ENCODE peak calls at places on chromosomes 11 and 22, in eight cellular contexts. I is stomach, R is HCT116, S is prostate gland, A is breast epithelium, O is spleen, T is sigmoid colon, B is GM23338. J is an unnamed sample. For H3K4me1, the result is how much of the 10 kb centered on the place peaks cover.

GRCh38 chr11:30128269-30128932 is 102.4 kb upstream of the FSHB start:
- DNase-seq in S (peak), A (no peak), O (no peak), B (peak), I (no peak), T (no peak), R (peak), J (no peak)

GRCh38 chr22:50473088-50473487 is 1.7 kb downstream of the SBF1 start:
- DNase-seq in O (peak), A (no peak), I (no peak), T (no peak), B (peak), S (no peak), R (peak), J (no peak)

GRCh38 chr11:107859459-107860239 is 1.1 kb upstream of the SLC35F2 start:
- DNase-seq in A (peak), O (peak), R (peak), I (peak), B (peak), S (peak), T (peak), J (peak)

GRCh38 chr11:96215094-96215782 is 127.8 kb downstream of the MAML2 start:
- DNase-seq in B (no peak), S (no peak), I (no peak), R (no peak), T (no peak), A (no peak), O (peak), J (peak)

GRCh38 chr11:86162257-86162656 is 82.3 kb upstream of the EED start:
- DNase-seq in R (no peak), A (no peak), S (no peak), B (no peak), I (no peak), O (no peak), T (peak), J (no peak)

GRCh38 chr11:6538892-6539291 is 41.8 kb downstream of the DNHD1 start:
- DNase-seq in I (no peak), B (no peak), O (peak), T (no peak), R (no peak), S (no peak), A (no peak), J (no peak)

GRCh38 chr11:130340671-130341319 is 26.1 kb upstream of the ZBTB44 start:
- DNase-seq in O (no peak), T (no peak), A (no peak), I (no peak), B (no peak), S (no peak), R (no peak), J (no peak)

GRCh38 chr22:35045451-35045850 is 20.5 kb upstream of the ISX start:
- DNase-seq in O (no peak), S (no peak), R (no peak), I (no peak), A (no peak), B (no peak), T (no peak), J (no peak)

GRCh38 chr22:48709976-48710375 is 1117.7 kb downstream of the BRD1 start:
- DNase-seq in T (peak), O (peak), B (no peak), S (no peak), R (no peak), I (no peak), A (no peak), J (no peak)

GRCh38 chr22:23369054-23369685 is 188.9 kb downstream of the BCR start:
- DNase-seq in O (no peak), B (no peak), A (peak), R (no peak), T (no peak), I (no peak), S (no peak), J (no peak)

GRCh38 chr11:63608353-63609345 is 5.6 kb downstream of the PLAAT3 start:
- DNase-seq in B (no peak), R (no peak), S (no peak), T (peak), I (peak), O (no peak), A (no peak), J (no peak)

GRCh38 chr11:70537576-70538571 is 139.5 kb downstream of the CTTN start:
- DNase-seq in T (peak), I (no peak), O (peak), R (no peak), S (no peak), A (no peak), B (no peak), J (peak)

GRCh38 chr22:30422481-30423295 is 2.9 kb upstream of the MTFP1 start:
- DNase-seq in B (peak), S (peak), O (no peak), A (peak), T (peak), I (peak), R (peak), J (no peak)

GRCh38 chr11:124582565-124582964 is 12.8 kb downstream of the OR8A1 start:
- DNase-seq in S (no peak), B (no peak), T (no peak), A (no peak), O (no peak), R (no peak), I (no peak), J (no peak)

GRCh38 chr11:130560000-130560852 is 111.8 kb downstream of the ADAMTS15 start:
- DNase-seq in R (no peak), S (no peak), O (peak), A (no peak), T (no peak), I (no peak), B (no peak), J (no peak)

GRCh38 chr11:19445771-19446170 is 205.0 kb upstream of the E2F8 start:
- DNase-seq in O (no peak), I (no peak), T (no peak), A (no peak), R (no peak), B (no peak), S (no peak), J (no peak)

GRCh38 chr11:68260484-68260883 is 11.3 kb downstream of the C11orf24 start:
- DNase-seq in B (no peak), O (no peak), I (no peak), S (no peak), A (no peak), T (no peak), R (no peak), J (no peak)
- TF ChIP-seq CTCF in B (no peak), O (no peak), I (no peak), S (no peak), A (no peak), T (no peak), R (no peak), J (no peak)

GRCh38 chr11:118749429-118749828 is 41.5 kb downstream of the DDX6 start:
- DNase-seq in T (no peak), B (no peak), R (no peak), S (no peak), I (no peak), A (no peak), O (no peak), J (peak)
- TF ChIP-seq POLR2AphosphoS5 in T (no peak), B (peak), R (no peak), S (no peak), I (no peak), A (no peak), O (no peak), J (peak)

GRCh38 chr11:122163420-122163819 is 47.4 kb upstream of the BLID start:
- DNase-seq in I (no peak), T (no peak), B (no peak), R (no peak), S (no peak), A (no peak), O (no peak), J (no peak)
- H3K4me1 ChIP-seq in I (under half), T (under half), B (under half), R (half or more), S (under half), A (under half), O (under half), J (under half)

GRCh38 chr11:59666969-59667368 is 1.9 kb downstream of the PATL1 start:
- DNase-seq in R (no peak), S (no peak), T (no peak), I (no peak), B (no peak), A (no peak), O (no peak), J (no peak)

GRCh38 chr11:59669611-59670009 is 773 bp upstream of the PATL1 start:
- DNase-seq in O (peak), S (peak), I (peak), A (peak), B (peak), R (no peak), T (peak), J (peak)

GRCh38 chr11:59667812-59668187 is 1.0 kb downstream of the PATL1 start:
- DNase-seq in A (no peak), T (no peak), O (no peak), S (no peak), B (no peak), R (no peak), I (no peak), J (no peak)

GRCh38 chr11:59668950-59669610 is at the start of gene PATL1:
- DNase-seq in S (peak), A (peak), T (peak), R (peak), I (peak), B (peak), O (peak), J (peak)

GRCh38 chr11:59668188-59668949 is 468 bp downstream of the PATL1 start:
- DNase-seq in A (peak), S (peak), I (peak), B (peak), T (peak), O (peak), R (no peak), J (peak)
- TF ChIP-seq CTCF in A (peak), S (peak), I (no peak), B (no peak), T (peak), O (peak), R (peak), J (no peak)

DNA sequence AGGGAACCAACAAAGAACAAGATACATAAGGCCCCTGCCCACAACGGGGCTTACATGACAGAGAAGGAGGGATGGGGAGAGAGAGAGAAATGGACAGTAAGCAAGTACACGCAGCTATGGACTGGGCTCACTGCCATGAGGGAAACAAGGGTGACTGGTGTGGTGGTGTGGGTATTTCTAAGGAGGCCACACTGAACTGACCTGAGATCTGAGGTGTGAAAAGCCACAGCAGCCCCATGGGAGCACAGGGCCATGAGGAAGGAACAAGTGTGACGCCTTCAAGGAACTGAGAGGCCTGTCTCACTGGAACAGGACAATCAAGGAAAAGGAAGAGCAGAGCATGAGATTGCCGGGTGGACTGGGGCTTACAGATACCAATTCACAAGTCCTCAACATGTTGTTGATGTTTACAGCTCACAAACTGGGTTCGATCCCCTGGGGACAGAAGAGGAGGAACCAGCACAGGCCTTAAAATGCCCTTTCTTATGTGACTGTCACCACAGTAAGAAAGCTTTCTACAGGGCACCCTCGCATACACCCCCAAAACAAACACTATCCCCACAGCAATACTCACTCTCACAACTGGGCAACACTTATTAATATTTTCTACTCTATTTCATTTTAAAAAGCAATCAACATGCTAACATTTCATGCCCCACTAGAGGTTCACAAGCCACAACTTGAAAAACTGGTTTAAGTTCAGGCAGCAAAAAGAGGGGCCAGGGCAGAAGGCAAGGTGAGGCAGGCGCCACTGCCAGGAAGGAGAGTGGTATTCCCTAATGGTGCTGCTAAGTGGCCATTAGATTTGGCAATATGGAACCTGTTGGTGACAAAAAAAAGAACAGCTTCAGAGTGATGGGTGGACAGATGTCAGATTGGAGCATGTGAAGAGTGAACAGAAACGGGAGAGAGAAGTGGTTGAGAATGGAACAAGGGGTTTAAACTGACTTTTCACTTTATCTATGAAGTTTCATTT is 39.1 kb downstream of the TCIRG1 start:
- DNase-seq in B (no peak), T (no peak), R (no peak), S (no peak), I (peak), A (peak), O (no peak), J (peak)
- TF ChIP-seq POLR2AphosphoS5 in B (no peak), T (no peak), R (no peak), S (no peak), I (no peak), A (no peak), O (no peak), J (no peak)

J was measured in upper lobe of left lung.